ENCODE peak calls at places on chromosome 7, in four cellular contexts. One of them, this sample, is unnamed.

GRCh38 chr7:84187087-84187805 is 7.3 kb downstream of the SEMA3A start:
- DNase-seq in PC-3: peak; percentile 16
- DNase-seq in fibroblast of lung: peak; percentile 40
- DNase-seq in cardiac fibroblast: no peak
- DNase-seq in this sample: no peak

GRCh38 chr7:117250801-117251200 is 72.1 kb downstream of the WNT2 start:
- DNase-seq in cardiac fibroblast: peak; percentile 57
- DNase-seq in fibroblast of lung: peak; percentile 75
- DNase-seq in PC-3: no peak
- DNase-seq in this sample: peak; percentile 30

GRCh38 chr7:105102557-105103352 is 88.8 kb downstream of the KMT2E start:
- DNase-seq in cardiac fibroblast: no peak
- DNase-seq in fibroblast of lung: no peak
- DNase-seq in PC-3: no peak
- DNase-seq in this sample: no peak

GRCh38 chr7:64685091-64685490 is 19.2 kb downstream of the ZNF107 start:
- DNase-seq in cardiac fibroblast: no peak
- DNase-seq in PC-3: no peak
- DNase-seq in fibroblast of lung: no peak
- DNase-seq in this sample: no peak

GRCh38 chr7:126286317-126286716 is 966.4 kb downstream of the GRM8 start:
- DNase-seq in cardiac fibroblast: no peak
- DNase-seq in fibroblast of lung: no peak
- DNase-seq in PC-3: no peak
- DNase-seq in this sample: no peak

GRCh38 chr7:22663319-22663718 is 63.7 kb upstream of the IL6 start:
- DNase-seq in PC-3: peak; percentile 10
- DNase-seq in cardiac fibroblast: peak; percentile 84
- DNase-seq in fibroblast of lung: peak; percentile 73
- DNase-seq in this sample: peak; percentile 86

GRCh38 chr7:64078699-64078994 is 33.4 kb downstream of the ZNF727 start:
- DNase-seq in cardiac fibroblast: no peak
- DNase-seq in PC-3: no peak
- DNase-seq in fibroblast of lung: no peak
- DNase-seq in this sample: no peak

GRCh38 chr7:80661729-80662128 is 23.3 kb downstream of the CD36 start:
- DNase-seq in fibroblast of lung: no peak
- DNase-seq in cardiac fibroblast: peak; percentile 12
- DNase-seq in PC-3: peak; percentile 16
- DNase-seq in this sample: peak; percentile 10

GRCh38 chr7:28410628-28411578 is 1.4 kb upstream of the CREB5 start:
- DNase-seq in fibroblast of lung: peak; percentile 68
- DNase-seq in cardiac fibroblast: peak; percentile 78
- DNase-seq in PC-3: peak; percentile 37
- DNase-seq in this sample: peak; percentile 79

GRCh38 chr7:155581107-155581830 is 34.9 kb upstream of the CNPY1 start:
- DNase-seq in cardiac fibroblast: no peak
- DNase-seq in PC-3: no peak
- DNase-seq in fibroblast of lung: no peak
- DNase-seq in this sample: no peak

GRCh38 chr7:2617710-2617975 is 14.1 kb upstream of the TTYH3 start:
- DNase-seq in cardiac fibroblast: no peak
- DNase-seq in fibroblast of lung: no peak
- DNase-seq in PC-3: no peak
- DNase-seq in this sample: no peak

GRCh38 chr7:96311967-96312366 is 9.9 kb downstream of the SLC25A13 start:
- DNase-seq in cardiac fibroblast: peak; percentile 56
- DNase-seq in fibroblast of lung: peak; percentile 20
- DNase-seq in PC-3: no peak
- DNase-seq in this sample: peak; percentile 69

GRCh38 chr7:36764929-36765328 is 40.6 kb upstream of the AOAH start:
- DNase-seq in fibroblast of lung: peak; percentile 12
- DNase-seq in PC-3: no peak
- DNase-seq in cardiac fibroblast: no peak
- DNase-seq in this sample: peak; percentile 17

GRCh38 chr7:81111358-81111757 is 192.5 kb upstream of the SEMA3C start:
- DNase-seq in PC-3: peak; percentile 66
- DNase-seq in fibroblast of lung: peak; percentile 99
- DNase-seq in cardiac fibroblast: peak; percentile 97
- DNase-seq in this sample: peak; percentile 93

GRCh38 chr7:100629117-100629711 is 12.1 kb downstream of the TFR2 start:
- DNase-seq in fibroblast of lung: no peak
- DNase-seq in PC-3: peak; percentile 55
- DNase-seq in cardiac fibroblast: no peak
- DNase-seq in this sample: peak; percentile 32

GRCh38 chr7:152050547-152050971 is 25.1 kb downstream of the GALNT11 start:
- DNase-seq in cardiac fibroblast: no peak
- DNase-seq in fibroblast of lung: peak; percentile 81
- DNase-seq in PC-3: no peak
- DNase-seq in this sample: peak; percentile 50
- TF ChIP-seq CTCF in cardiac fibroblast: no peak
- TF ChIP-seq CTCF in fibroblast of lung: no peak
- TF ChIP-seq CTCF in PC-3: no peak
- TF ChIP-seq CTCF in this sample: no peak

GRCh38 chr7:57868771-57869483 is 418.9 kb downstream of the ZNF716 start:
- DNase-seq in cardiac fibroblast: no peak
- DNase-seq in PC-3: peak; percentile 25
- DNase-seq in fibroblast of lung: no peak
- DNase-seq in this sample: peak; percentile 0

DNA sequence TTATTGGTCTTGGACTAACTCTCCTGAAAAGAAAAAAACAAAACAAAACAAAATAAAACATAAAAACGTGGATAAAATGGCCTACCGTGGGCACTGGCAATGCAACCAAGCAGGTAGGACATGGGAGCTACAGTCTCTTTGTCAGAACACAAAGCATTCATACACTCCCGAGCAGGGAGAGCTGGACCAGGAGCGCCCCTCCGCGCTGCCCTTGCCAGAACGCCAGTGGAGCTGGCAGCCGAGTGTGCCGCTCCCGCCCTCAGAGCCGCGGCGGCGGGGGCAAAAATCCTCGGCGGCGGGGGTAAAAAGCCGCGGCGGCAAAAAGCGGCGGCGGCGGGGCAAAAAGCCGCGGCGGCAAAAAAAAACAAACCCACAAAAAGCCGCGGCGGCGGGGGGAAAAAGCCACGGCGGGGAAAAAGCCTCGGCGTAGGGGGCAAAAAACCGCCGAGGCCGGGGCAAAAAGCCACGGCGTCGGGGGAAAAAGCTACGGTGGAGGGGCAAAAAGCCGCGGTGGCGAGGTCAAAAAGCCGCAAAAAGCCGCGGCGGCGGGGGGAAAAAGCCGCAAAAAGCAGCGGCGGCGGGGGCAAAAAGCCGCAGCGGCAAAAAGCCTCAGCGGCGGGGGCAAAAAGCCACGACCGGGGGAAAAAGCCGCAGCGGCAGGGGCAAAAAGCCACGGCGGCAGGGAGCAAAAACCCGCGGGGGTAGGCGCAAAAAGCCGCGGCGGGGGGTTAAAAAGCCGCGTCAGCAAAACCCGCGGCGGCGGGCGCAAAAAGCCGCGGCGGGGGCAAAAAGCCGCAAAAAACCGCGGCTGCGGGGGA is 418.1 kb downstream of the ZNF716 start:
- DNase-seq in cardiac fibroblast: no peak
- DNase-seq in PC-3: peak; percentile 33
- DNase-seq in fibroblast of lung: peak; percentile 0
- DNase-seq in this sample: peak; percentile 2
- H3K4me3 ChIP-seq in cardiac fibroblast: peak overlapping the region; percentile 34
- H3K4me3 ChIP-seq in PC-3: peak overlapping the region; percentile 73
- H3K4me3 ChIP-seq in fibroblast of lung: no peak overlapping the region
- H3K4me3 ChIP-seq in this sample: peak overlapping the region; percentile 38

DNA sequence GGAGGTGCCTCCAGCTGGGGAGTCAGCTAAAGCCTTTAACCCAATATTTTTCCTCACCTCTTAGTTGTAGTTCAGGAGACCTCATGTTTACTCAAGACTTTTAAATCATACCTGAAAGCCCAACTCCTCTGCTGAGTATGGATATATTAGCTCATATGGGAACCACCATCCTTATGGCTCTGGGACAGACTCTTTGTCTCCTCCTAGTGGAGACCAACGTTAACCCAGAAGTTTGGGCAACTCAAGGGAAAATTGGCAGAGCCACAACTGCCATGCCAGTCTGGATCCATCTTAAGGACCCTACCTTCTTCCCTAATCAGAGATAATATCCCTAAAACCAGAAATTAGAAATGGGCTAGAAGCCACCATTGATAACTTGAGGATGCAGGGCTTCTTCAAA is 80.8 kb downstream of the TMEM106B start:
- DNase-seq in cardiac fibroblast: peak; percentile 25
- DNase-seq in PC-3: peak; percentile 25
- DNase-seq in fibroblast of lung: no peak
- DNase-seq in this sample: peak; percentile 12
- TF ChIP-seq CTCF in cardiac fibroblast: peak; percentile 36
- TF ChIP-seq CTCF in PC-3: peak; percentile 52
- TF ChIP-seq CTCF in fibroblast of lung: no peak
- TF ChIP-seq CTCF in this sample: peak; percentile 45

DNA sequence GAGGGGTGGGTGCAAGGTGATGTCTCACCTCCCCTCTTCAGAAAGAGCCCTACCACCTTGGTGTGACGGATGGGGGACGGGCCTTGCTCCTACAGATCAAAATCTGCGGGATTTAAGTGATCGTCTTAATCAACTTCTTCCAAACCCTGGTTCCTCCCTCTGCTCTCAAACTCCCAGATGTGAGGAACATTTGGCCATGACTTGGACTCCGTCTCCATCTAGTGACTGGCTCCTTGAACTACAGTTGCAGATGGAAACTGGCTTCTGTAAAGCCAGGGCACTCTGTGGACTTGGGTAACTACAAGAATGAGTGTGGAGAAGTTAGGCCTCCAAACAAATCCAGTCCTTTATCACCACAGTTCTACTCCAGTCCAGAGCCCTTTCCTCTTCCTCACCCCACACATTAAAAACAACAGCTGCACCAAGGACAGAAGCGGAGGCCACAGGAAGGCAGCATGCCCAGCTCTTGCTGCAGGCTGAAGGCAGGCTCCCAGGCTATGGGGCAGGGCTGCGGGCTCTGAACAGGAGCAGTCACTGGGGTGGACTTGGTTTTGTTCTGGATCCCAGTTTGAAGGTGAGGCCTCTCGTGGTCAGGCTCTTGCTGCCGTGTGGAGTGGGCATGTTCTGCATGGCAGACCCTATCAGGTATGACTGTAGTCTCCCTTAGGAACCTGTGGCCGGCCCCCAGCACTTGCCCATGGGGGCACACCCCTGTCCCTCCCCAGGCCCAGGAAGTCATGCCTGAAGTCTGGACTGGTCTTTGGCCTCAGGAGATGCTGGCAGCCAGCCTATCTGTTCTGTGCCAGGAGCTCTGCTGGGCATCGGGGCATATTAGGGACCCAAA is 79.4 kb downstream of the VWC2 start:
- DNase-seq in fibroblast of lung: peak; percentile 24
- DNase-seq in PC-3: peak; percentile 74
- DNase-seq in cardiac fibroblast: peak; percentile 64
- DNase-seq in this sample: peak; percentile 52
- H3K4me3 ChIP-seq in fibroblast of lung: no peak overlapping the region
- H3K4me3 ChIP-seq in PC-3: no peak overlapping the region
- H3K4me3 ChIP-seq in cardiac fibroblast: no peak overlapping the region
- H3K4me3 ChIP-seq in this sample: no peak overlapping the region

GRCh38 chr7:94351703-94352102 is 43.0 kb upstream of the COL1A2 start:
- DNase-seq in PC-3: no peak
- DNase-seq in fibroblast of lung: no peak
- DNase-seq in cardiac fibroblast: no peak
- DNase-seq in this sample: no peak
- TF ChIP-seq CTCF in PC-3: no peak
- TF ChIP-seq CTCF in fibroblast of lung: no peak
- TF ChIP-seq CTCF in cardiac fibroblast: no peak
- TF ChIP-seq CTCF in this sample: no peak

DNA sequence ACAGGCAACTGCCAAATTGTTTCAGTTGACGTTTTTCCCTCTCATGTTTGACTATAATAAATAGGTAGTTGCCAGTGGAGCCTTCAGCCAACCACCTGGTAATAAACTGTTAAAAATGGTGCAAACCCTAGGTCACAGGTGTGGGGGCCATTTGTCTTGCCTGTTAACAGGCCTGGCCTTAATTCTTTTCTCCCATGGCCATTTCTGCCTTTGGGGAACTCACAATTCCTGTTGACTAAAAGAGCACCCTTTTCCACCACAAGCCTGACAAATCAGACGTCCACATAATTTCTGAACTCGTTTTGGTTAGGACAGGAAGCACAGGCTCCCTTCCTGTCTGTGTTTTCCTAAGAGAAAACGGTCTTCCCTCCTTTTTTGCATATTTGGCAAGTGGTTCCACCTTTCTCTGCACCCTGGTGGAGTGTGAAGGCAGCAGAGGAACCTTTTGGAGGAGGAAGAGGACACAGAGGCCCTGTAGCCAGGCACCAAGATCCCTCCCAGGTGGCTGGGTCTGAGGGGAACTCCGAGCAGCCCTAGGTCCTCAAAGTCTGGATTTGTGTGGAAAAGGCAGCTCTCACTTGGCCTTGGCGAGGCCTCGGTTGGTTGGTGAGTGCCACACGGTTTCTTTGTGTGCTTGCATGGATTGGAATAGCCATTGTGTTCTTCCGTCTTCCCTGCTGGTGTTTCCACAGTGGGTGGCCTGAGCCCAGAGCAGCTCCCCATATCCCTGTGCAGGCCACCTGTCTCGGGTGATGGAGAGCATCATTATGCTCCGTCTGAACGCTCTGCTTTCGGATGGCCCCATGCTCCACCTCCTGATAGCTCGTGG is 4.0 kb downstream of the IKZF1 start:
- DNase-seq in PC-3: no peak
- DNase-seq in cardiac fibroblast: no peak
- DNase-seq in fibroblast of lung: no peak
- DNase-seq in this sample: no peak
- H3K4me3 ChIP-seq in PC-3: no peak overlapping the region
- H3K4me3 ChIP-seq in cardiac fibroblast: no peak overlapping the region
- H3K4me3 ChIP-seq in fibroblast of lung: no peak overlapping the region
- H3K4me3 ChIP-seq in this sample: no peak overlapping the region

DNA sequence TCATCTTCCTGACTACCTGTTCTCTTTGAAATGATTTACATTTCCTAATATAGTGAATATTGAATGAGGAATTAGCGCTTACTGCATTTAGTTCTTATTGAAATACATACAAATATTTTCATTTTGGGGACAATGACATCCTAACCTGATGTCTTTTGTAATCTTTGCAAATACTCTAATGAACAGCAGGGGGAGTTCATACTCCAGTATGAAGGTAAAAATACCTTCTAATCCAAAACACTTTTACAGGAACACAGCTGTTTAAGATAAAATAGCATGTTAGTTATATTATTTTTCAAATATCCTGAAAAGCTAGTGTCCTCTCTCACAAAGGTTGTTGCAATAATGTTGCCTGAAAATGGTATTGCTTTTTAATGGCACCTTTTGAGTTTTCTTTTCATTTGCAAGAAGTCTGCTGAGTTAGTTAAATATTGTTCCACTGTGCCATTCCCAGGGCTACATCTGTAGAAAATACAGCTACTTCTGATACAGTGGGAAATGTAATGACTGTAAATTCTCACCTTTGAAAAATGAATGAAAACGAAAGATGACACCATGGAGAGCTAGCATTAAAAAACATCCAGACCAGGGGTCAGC is 400.0 kb downstream of the PHF14 start:
- DNase-seq in fibroblast of lung: peak; percentile 10
- DNase-seq in cardiac fibroblast: peak; percentile 38
- DNase-seq in PC-3: peak; percentile 54
- DNase-seq in this sample: peak; percentile 39
- TF ChIP-seq CTCF in fibroblast of lung: no peak
- TF ChIP-seq CTCF in cardiac fibroblast: peak; percentile 50
- TF ChIP-seq CTCF in PC-3: peak; percentile 75
- TF ChIP-seq CTCF in this sample: peak; percentile 65